ENCODE peak calls at places on chromosomes 12 and 14, in four cellular contexts. One of them, this sample, is unnamed.

GRCh38 chr12:63078911-63079310 is 72.1 kb downstream of the AVPR1A start:
- DNase-seq in GM23248: no peak
- DNase-seq in H9: no peak
- DNase-seq in SK-N-SH: no peak
- DNase-seq in this sample: no peak

GRCh38 chr14:103871596-103872480 is 24.5 kb upstream of the PPP1R13B start:
- DNase-seq in H9: peak
- DNase-seq in GM23248: peak
- DNase-seq in SK-N-SH: no peak
- DNase-seq in this sample: peak

GRCh38 chr14:102982852-102983470 is 60.5 kb downstream of the AMN start:
- DNase-seq in H9: no peak
- DNase-seq in GM23248: no peak
- DNase-seq in SK-N-SH: no peak
- DNase-seq in this sample: no peak

GRCh38 chr12:123095074-123095694 is 55.7 kb downstream of the PITPNM2 start:
- DNase-seq in SK-N-SH: no peak
- DNase-seq in H9: no peak
- DNase-seq in GM23248: no peak
- DNase-seq in this sample: no peak

GRCh38 chr12:60185060-60185459 is 589.2 kb downstream of the SLC16A7 start:
- DNase-seq in H9: no peak
- DNase-seq in SK-N-SH: no peak
- DNase-seq in GM23248: no peak
- DNase-seq in this sample: no peak

GRCh38 chr12:112992541-112993398 is 14.5 kb downstream of the OAS2 start:
- DNase-seq in GM23248: peak
- DNase-seq in SK-N-SH: peak
- DNase-seq in H9: peak
- DNase-seq in this sample: peak

GRCh38 chr12:115160290-115161108 is 476.5 kb upstream of the TBX3 start:
- DNase-seq in H9: no peak
- DNase-seq in GM23248: no peak
- DNase-seq in SK-N-SH: no peak
- DNase-seq in this sample: no peak

GRCh38 chr12:85036241-85036707 is at the start of the genes LRRIQ1 and TSPAN19:
- DNase-seq in GM23248: peak
- DNase-seq in SK-N-SH: peak
- DNase-seq in H9: peak
- DNase-seq in this sample: peak

GRCh38 chr14:70002589-70003240 is 123.5 kb downstream of the SMOC1 start:
- DNase-seq in SK-N-SH: no peak
- DNase-seq in GM23248: peak
- DNase-seq in H9: no peak
- DNase-seq in this sample: peak

GRCh38 chr14:30849354-30849753 is 25.0 kb upstream of the COCH start:
- DNase-seq in SK-N-SH: no peak
- DNase-seq in GM23248: no peak
- DNase-seq in H9: no peak
- DNase-seq in this sample: no peak

GRCh38 chr14:68670344-68670725 is 122.5 kb downstream of the ZFP36L1 start:
- DNase-seq in H9: no peak
- DNase-seq in SK-N-SH: no peak
- DNase-seq in GM23248: no peak
- DNase-seq in this sample: no peak

GRCh38 chr14:77973246-77973645 is 173.3 kb downstream of the ADCK1 start:
- DNase-seq in GM23248: no peak
- DNase-seq in H9: no peak
- DNase-seq in SK-N-SH: no peak
- DNase-seq in this sample: no peak

GRCh38 chr12:131331148-131331750 is 377.5 kb downstream of the ADGRD1 start:
- DNase-seq in GM23248: no peak
- DNase-seq in SK-N-SH: no peak
- DNase-seq in H9: no peak
- DNase-seq in this sample: no peak

GRCh38 chr12:69254046-69254445 is 14.7 kb downstream of the CPSF6 start:
- DNase-seq in H9: no peak
- DNase-seq in SK-N-SH: peak
- DNase-seq in GM23248: peak
- DNase-seq in this sample: peak

GRCh38 chr12:48780381-48781025 is 8.4 kb downstream of the ADCY6 start:
- DNase-seq in H9: no peak
- DNase-seq in GM23248: no peak
- DNase-seq in SK-N-SH: no peak
- DNase-seq in this sample: no peak

GRCh38 chr14:94051115-94051514 is 25.0 kb downstream of the OTUB2 start:
- DNase-seq in GM23248: peak
- DNase-seq in H9: peak
- DNase-seq in SK-N-SH: no peak
- DNase-seq in this sample: peak

GRCh38 chr12:25347716-25348261 is 97.1 kb upstream of the KRAS start:
- DNase-seq in SK-N-SH: no peak
- DNase-seq in H9: no peak
- DNase-seq in GM23248: peak
- DNase-seq in this sample: no peak

GRCh38 chr14:59325906-59326305 is 137.4 kb downstream of the DAAM1 start:
- DNase-seq in H9: no peak
- DNase-seq in GM23248: peak
- DNase-seq in SK-N-SH: no peak
- DNase-seq in this sample: no peak

GRCh38 chr14:19874842-19875241 is at the start of gene OR4K2:
- DNase-seq in GM23248: no peak
- DNase-seq in SK-N-SH: no peak
- DNase-seq in H9: no peak
- DNase-seq in this sample: no peak

GRCh38 chr12:92608418-92609091 is 94.2 kb upstream of the PLEKHG7 start:
- DNase-seq in H9: no peak
- DNase-seq in GM23248: peak
- DNase-seq in SK-N-SH: peak
- DNase-seq in this sample: peak

GRCh38 chr12:89571481-89572190 is 45.8 kb upstream of the POC1B start:
- DNase-seq in SK-N-SH: no peak
- DNase-seq in H9: no peak
- DNase-seq in GM23248: peak
- DNase-seq in this sample: no peak

GRCh38 chr12:89576572-89577220 is 50.8 kb upstream of the POC1B start:
- DNase-seq in H9: no peak
- DNase-seq in SK-N-SH: no peak
- DNase-seq in GM23248: no peak
- DNase-seq in this sample: no peak

GRCh38 chr12:89575405-89575804 is 49.6 kb upstream of the POC1B start:
- DNase-seq in GM23248: peak
- DNase-seq in H9: no peak
- DNase-seq in SK-N-SH: no peak
- DNase-seq in this sample: no peak

GRCh38 chr12:89573081-89573810 is 47.4 kb upstream of the POC1B start:
- DNase-seq in GM23248: peak
- DNase-seq in H9: no peak
- DNase-seq in SK-N-SH: no peak
- DNase-seq in this sample: no peak

DNA sequence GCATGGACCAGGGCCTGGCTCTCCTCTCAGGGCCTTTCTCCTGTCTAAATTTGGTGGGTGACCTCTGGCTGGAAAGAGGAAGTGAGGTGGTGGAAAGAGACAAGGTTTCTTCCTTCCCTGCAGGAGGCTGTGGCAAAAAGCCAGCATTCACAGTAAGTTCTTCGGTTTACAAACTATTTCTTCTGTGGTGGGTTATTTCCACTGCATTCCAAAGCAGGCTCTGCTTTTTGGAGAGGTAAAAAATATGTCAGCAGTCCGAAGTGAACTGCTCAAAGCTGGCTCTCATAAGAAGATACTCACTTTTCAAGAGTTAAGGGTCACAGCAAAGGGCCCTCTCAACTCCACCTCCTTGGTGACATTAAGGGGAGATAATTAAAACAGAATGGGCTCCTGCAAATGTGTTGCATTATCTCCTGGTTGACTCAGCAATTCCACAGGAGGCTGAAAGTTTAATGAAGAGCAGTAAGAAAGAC is 48.9 kb upstream of the POC1B start:
- DNase-seq in H9: no peak
- DNase-seq in GM23248: peak
- DNase-seq in SK-N-SH: no peak
- DNase-seq in this sample: peak
- H3K4me2 ChIP-seq in H9: no peak
- H3K4me2 ChIP-seq in GM23248: peak
- H3K4me2 ChIP-seq in SK-N-SH: peak
- H3K4me2 ChIP-seq in this sample: no peak

GRCh38 chr14:51484491-51484890 is 167.2 kb upstream of the FRMD6 start:
- DNase-seq in GM23248: no peak
- DNase-seq in SK-N-SH: no peak
- DNase-seq in H9: no peak
- DNase-seq in this sample: peak
- H2AFZ ChIP-seq in GM23248: no peak
- H2AFZ ChIP-seq in SK-N-SH: no peak
- H2AFZ ChIP-seq in H9: no peak
- H2AFZ ChIP-seq in this sample: no peak

GRCh38 chr12:52416788-52417187 is 10.7 kb upstream of the KRT82 start:
- DNase-seq in H9: no peak
- DNase-seq in GM23248: no peak
- DNase-seq in SK-N-SH: no peak
- DNase-seq in this sample: no peak

GRCh38 chr12:52417742-52418141 is 11.6 kb upstream of the KRT82 start:
- DNase-seq in H9: no peak
- DNase-seq in SK-N-SH: no peak
- DNase-seq in GM23248: no peak
- DNase-seq in this sample: no peak

GRCh38 chr12:52419656-52420055 is 13.5 kb upstream of the KRT82 start:
- DNase-seq in H9: no peak
- DNase-seq in SK-N-SH: no peak
- DNase-seq in GM23248: peak
- DNase-seq in this sample: no peak

GRCh38 chr12:52415870-52416750 is 10.0 kb upstream of the KRT82 start:
- DNase-seq in H9: no peak
- DNase-seq in SK-N-SH: no peak
- DNase-seq in GM23248: peak
- DNase-seq in this sample: peak

GRCh38 chr12:52418576-52419110 is 12.5 kb upstream of the KRT82 start:
- DNase-seq in H9: no peak
- DNase-seq in GM23248: no peak
- DNase-seq in SK-N-SH: no peak
- DNase-seq in this sample: no peak
- H3K4me2 ChIP-seq in H9: no peak
- H3K4me2 ChIP-seq in GM23248: no peak
- H3K4me2 ChIP-seq in SK-N-SH: no peak
- H3K4me2 ChIP-seq in this sample: no peak

DNA sequence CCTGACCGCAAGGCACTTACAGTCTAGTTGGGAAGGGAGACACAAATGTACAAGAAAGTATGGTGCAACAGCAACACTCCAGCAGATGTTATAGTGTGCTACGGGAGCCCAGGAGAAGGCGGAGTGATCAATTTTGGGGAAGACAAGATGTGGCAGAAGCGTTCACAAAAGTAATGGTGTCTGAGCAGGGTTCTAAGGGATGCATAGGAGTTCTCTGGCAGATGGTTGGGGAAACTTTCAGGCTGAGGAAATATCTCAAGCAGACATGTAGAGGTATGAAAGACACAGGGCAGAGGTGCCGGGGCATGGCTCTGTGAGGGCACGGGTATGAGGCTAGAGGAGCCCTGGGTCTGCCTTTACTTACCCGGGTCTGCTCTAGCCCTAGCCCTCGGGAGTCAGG is 5.1 kb upstream of the TNFRSF1A start:
- DNase-seq in H9: no peak
- DNase-seq in GM23248: no peak
- DNase-seq in SK-N-SH: no peak
- DNase-seq in this sample: no peak
- H2AFZ ChIP-seq in H9: no peak
- H2AFZ ChIP-seq in GM23248: no peak
- H2AFZ ChIP-seq in SK-N-SH: no peak
- H2AFZ ChIP-seq in this sample: no peak

GRCh38 chr12:46109343-46110219 is 119.2 kb upstream of the SCAF11 start:
- DNase-seq in SK-N-SH: no peak
- DNase-seq in H9: no peak
- DNase-seq in GM23248: no peak
- DNase-seq in this sample: no peak

GRCh38 chr12:46107591-46107990 is 117.2 kb upstream of the SCAF11 start:
- DNase-seq in H9: no peak
- DNase-seq in GM23248: no peak
- DNase-seq in SK-N-SH: no peak
- DNase-seq in this sample: no peak

GRCh38 chr12:46110220-46110700 is 119.9 kb upstream of the SCAF11 start:
- DNase-seq in SK-N-SH: no peak
- DNase-seq in GM23248: no peak
- DNase-seq in H9: no peak
- DNase-seq in this sample: no peak

GRCh38 chr12:46110928-46111699 is 120.7 kb upstream of the SCAF11 start:
- DNase-seq in GM23248: no peak
- DNase-seq in H9: no peak
- DNase-seq in SK-N-SH: no peak
- DNase-seq in this sample: no peak

DNA sequence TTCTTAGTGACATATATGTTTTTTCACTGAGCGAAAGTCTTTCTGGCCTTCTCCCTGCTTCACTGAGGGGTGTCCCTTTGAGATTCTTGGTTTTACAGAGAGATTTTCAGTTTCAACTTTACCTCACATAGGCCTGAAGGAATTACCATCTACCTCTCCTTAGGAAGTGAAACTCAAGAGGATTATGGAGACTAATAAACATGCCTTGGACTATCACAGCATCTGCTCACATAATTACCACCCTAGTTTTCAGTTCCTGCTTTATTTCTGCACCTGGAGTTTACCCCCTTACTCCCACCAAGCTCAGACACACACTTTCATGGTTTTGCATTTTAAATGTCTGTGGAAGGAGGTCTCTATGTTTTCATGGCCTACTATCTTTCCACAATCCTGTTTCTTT is 118.3 kb upstream of the SCAF11 start:
- DNase-seq in SK-N-SH: no peak
- DNase-seq in H9: no peak
- DNase-seq in GM23248: no peak
- DNase-seq in this sample: no peak
- H3K4me2 ChIP-seq in SK-N-SH: no peak
- H3K4me2 ChIP-seq in H9: no peak
- H3K4me2 ChIP-seq in GM23248: no peak
- H3K4me2 ChIP-seq in this sample: no peak

GRCh38 chr12:10904686-10905085 is 4.7 kb downstream of the TAS2R13 start:
- DNase-seq in SK-N-SH: no peak
- DNase-seq in GM23248: no peak
- DNase-seq in H9: no peak
- DNase-seq in this sample: no peak

GRCh38 chr12:10909462-10909861 is at the start of gene TAS2R13:
- DNase-seq in GM23248: no peak
- DNase-seq in SK-N-SH: no peak
- DNase-seq in H9: no peak
- DNase-seq in this sample: no peak

DNA sequence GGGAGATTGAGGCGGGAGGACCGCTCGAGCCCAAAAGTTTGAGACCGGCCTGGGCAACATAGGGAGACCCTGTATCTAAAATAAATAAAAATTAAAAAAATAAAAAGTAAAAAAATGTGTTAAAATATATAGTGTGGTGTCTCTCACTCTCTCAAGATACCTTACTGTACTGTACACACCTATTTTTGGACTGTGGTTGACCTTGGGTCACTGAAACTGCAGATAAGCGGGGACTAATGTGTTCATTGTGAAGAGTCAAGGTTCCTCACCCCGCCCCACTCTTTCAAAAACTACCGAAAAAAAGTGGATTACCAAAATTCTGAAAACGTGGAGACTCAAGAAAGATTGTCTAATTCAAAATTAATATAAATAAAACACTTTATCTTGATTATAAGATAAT is 1.0 kb upstream of the TAS2R13 start:
- DNase-seq in H9: no peak
- DNase-seq in GM23248: no peak
- DNase-seq in SK-N-SH: no peak
- DNase-seq in this sample: no peak
- H2AFZ ChIP-seq in H9: no peak
- H2AFZ ChIP-seq in GM23248: no peak
- H2AFZ ChIP-seq in SK-N-SH: no peak
- H2AFZ ChIP-seq in this sample: no peak

This sample was measured in hepatocyte.